ENCODE peak calls at places on chromosome 1, in four cellular contexts. S is stomach, I is prostate gland, V is GM23338. W is an unnamed sample.
A peak's percentile ranks its signal among the peaks of the same experiment; 100 is the strongest.

GRCh38 chr1:41329662-41330587 is 31.3 kb upstream of the FOXO6 start:
- DNase-seq in S (no peak), I (no peak), V (no peak), W (no peak)

GRCh38 chr1:2641381-2642130 is 8.7 kb upstream of the MMEL1 start:
- DNase-seq in S (peak; percentile 24), I (no peak), V (peak; percentile 27), W (no peak)

GRCh38 chr1:206141996-206142395 is 24.8 kb upstream of the AVPR1B start:
- DNase-seq in S (no peak), I (no peak), V (no peak), W (no peak)

GRCh38 chr1:92184632-92185031 is 33.1 kb upstream of the C1orf146 start:
- DNase-seq in S (no peak), I (no peak), V (peak; percentile 27), W (no peak)

GRCh38 chr1:34970829-34971228 is 14.3 kb downstream of the TMEM35B start:
- DNase-seq in S (no peak), I (no peak), V (peak; percentile 80), W (no peak)

GRCh38 chr1:24047101-24047459 is 64.9 kb downstream of the MYOM3 start:
- DNase-seq in S (no peak), I (no peak), V (no peak), W (no peak)

GRCh38 chr1:109089242-109090015 is 1.1 kb upstream of the TMEM167B start:
- DNase-seq in S (peak; percentile 80), I (peak; percentile 36), V (peak; percentile 93), W (peak; percentile 66)

GRCh38 chr1:4213599-4213998 is 313.5 kb upstream of the C1orf174 start:
- DNase-seq in S (no peak), I (no peak), V (no peak), W (no peak)

GRCh38 chr1:198904356-198904755 is 265.5 kb downstream of the PTPRC start:
- DNase-seq in S (no peak), I (no peak), V (no peak), W (no peak)

GRCh38 chr1:205504311-205505075 is at the start of gene CDK18:
- DNase-seq in S (peak; percentile 92), I (peak; percentile 86), V (peak; percentile 96), W (peak; percentile 80)

GRCh38 chr1:162385702-162386101 is 4.2 kb downstream of the C1orf226 start:
- DNase-seq in S (no peak), I (no peak), V (no peak), W (no peak)

GRCh38 chr1:64042331-64043100 is 160.9 kb upstream of the UBE2U start:
- DNase-seq in S (peak; percentile 57), I (peak; percentile 73), V (no peak), W (no peak)

GRCh38 chr1:150695561-150695960 is 1.4 kb downstream of the GOLPH3L start:
- DNase-seq in S (no peak), I (no peak), V (no peak), W (no peak)

GRCh38 chr1:101431956-101432510 is 195.2 kb downstream of the S1PR1 start:
- DNase-seq in S (no peak), I (no peak), V (no peak), W (no peak)

GRCh38 chr1:11927866-11928592 is 1.8 kb upstream of the KIAA2013 start:
- DNase-seq in S (no peak), I (no peak), V (no peak), W (no peak)

GRCh38 chr1:239719642-239720258 is 333.4 kb downstream of the CHRM3 start:
- DNase-seq in S (no peak), I (no peak), V (no peak), W (no peak)

GRCh38 chr1:156551866-156552265 is 20.5 kb downstream of the IQGAP3 start:
- DNase-seq in S (no peak), I (no peak), V (no peak), W (no peak)

GRCh38 chr1:44592208-44593145 is 81.8 kb downstream of the TMEM53 start:
- DNase-seq in S (no peak), I (no peak), V (peak; percentile 51), W (no peak)

GRCh38 chr1:198929961-198930599 is 291.2 kb downstream of the PTPRC start:
- DNase-seq in S (no peak), I (no peak), V (peak; percentile 17), W (no peak)

GRCh38 chr1:66331641-66332523 is 202.1 kb upstream of the SGIP1 start:
- DNase-seq in S (peak; percentile 60), I (peak; percentile 85), V (peak; percentile 80), W (peak; percentile 55)

GRCh38 chr1:45836451-45836850 is 33.0 kb downstream of the MAST2 start:
- DNase-seq in S (no peak), I (no peak), V (no peak), W (no peak)

GRCh38 chr1:154758346-154758745 is 111.7 kb downstream of the KCNN3 start:
- DNase-seq in S (peak; percentile 10), I (no peak), V (no peak), W (no peak)

GRCh38 chr1:6588128-6588892 is 8.5 kb downstream of the ZBTB48 start:
- DNase-seq in S (no peak), I (no peak), V (no peak), W (no peak)

GRCh38 chr1:231215676-231216385 is 25.2 kb upstream of the GNPAT start:
- DNase-seq in S (no peak), I (no peak), V (no peak), W (no peak)

GRCh38 chr1:21335750-21336168 is 45.5 kb upstream of the ECE1 start:
- DNase-seq in S (no peak), I (no peak), V (no peak), W (no peak)

GRCh38 chr1:55472784-55473183 is 257.6 kb upstream of the USP24 start:
- DNase-seq in S (no peak), I (no peak), V (no peak), W (no peak)
- TF ChIP-seq POLR2AphosphoS5 in S (no peak), I (no peak), V (no peak), W (no peak)

GRCh38 chr1:86788300-86789206 is 84.2 kb downstream of the SH3GLB1 start:
- DNase-seq in S (no peak), I (no peak), V (no peak), W (no peak)
- TF ChIP-seq POLR2AphosphoS5 in S (peak; percentile 44), I (no peak), V (no peak), W (peak; percentile 58)

GRCh38 chr1:110173466-110174117 is 23.3 kb downstream of the SLC6A17 start:
- DNase-seq in S (no peak), I (no peak), V (peak; percentile 45), W (no peak)
- TF ChIP-seq POLR2AphosphoS5 in S (no peak), I (no peak), V (no peak), W (no peak)

GRCh38 chr1:181002582-181003172 is 20.0 kb downstream of the STX6 start:
- DNase-seq in S (no peak), I (no peak), V (no peak), W (no peak)
- TF ChIP-seq POLR2AphosphoS5 in S (no peak), I (no peak), V (no peak), W (no peak)

GRCh38 chr1:27025718-27026117 is 13.1 kb upstream of the TENT5B start:
- DNase-seq in S (no peak), I (no peak), V (no peak), W (no peak)

GRCh38 chr1:27031235-27032118 is 18.8 kb upstream of the TENT5B start:
- DNase-seq in S (peak; percentile 86), I (peak; percentile 95), V (peak; percentile 89), W (peak; percentile 94)

GRCh38 chr1:27029517-27029916 is 16.9 kb upstream of the TENT5B start:
- DNase-seq in S (no peak), I (no peak), V (no peak), W (no peak)

GRCh38 chr1:27027575-27028250 is 15.1 kb upstream of the TENT5B start:
- DNase-seq in S (no peak), I (peak; percentile 33), V (no peak), W (peak; percentile 34)

GRCh38 chr1:27026621-27027574 is 14.2 kb upstream of the TENT5B start:
- DNase-seq in S (peak; percentile 75), I (peak; percentile 90), V (peak; percentile 94), W (peak; percentile 95)
- TF ChIP-seq POLR2AphosphoS5 in S (no peak), I (peak; percentile 79), V (peak; percentile 40), W (no peak)

W was measured in breast epithelium.